ENCODE peak calls at places on chromosomes 2 and 18, in four cellular contexts. Q, W, A and U are unnamed samples.

GRCh38 chr2:119181391-119181790 is 22.8 kb upstream of the C1QL2 start:
- DNase-seq in Q (no peak), W (no peak), A (no peak), U (no peak)

GRCh38 chr2:129888896-129889295 is 90.6 kb upstream of the RAB6C start:
- DNase-seq in Q (no peak), W (no peak), A (no peak), U (no peak)

GRCh38 chr2:29010946-29011649 is 30.0 kb downstream of the TOGARAM2 start:
- DNase-seq in Q (no peak), W (no peak), A (peak; percentile 52), U (no peak)

GRCh38 chr2:122670932-122671331 is 915.5 kb downstream of the TSN start:
- DNase-seq in Q (no peak), W (no peak), A (no peak), U (no peak)

GRCh38 chr18:5370332-5370731 is 74.8 kb upstream of the ZBTB14 start:
- DNase-seq in Q (no peak), W (no peak), A (no peak), U (no peak)

GRCh38 chr18:10169064-10169562 is 255.3 kb downstream of the VAPA start:
- DNase-seq in Q (no peak), W (no peak), A (no peak), U (no peak)

GRCh38 chr2:199977984-199978415 is 22.6 kb downstream of the MAIP1 start:
- DNase-seq in Q (no peak), W (no peak), A (no peak), U (no peak)

GRCh38 chr2:229268626-229269025 is 2.5 kb downstream of the PID1 start:
- DNase-seq in Q (no peak), W (no peak), A (no peak), U (no peak)

GRCh38 chr18:22250591-22250996 is 81.2 kb downstream of the GATA6 start:
- DNase-seq in Q (no peak), W (no peak), A (no peak), U (no peak)

GRCh38 chr18:22412502-22412901 is 5.2 kb downstream of the CTAGE1 start:
- DNase-seq in Q (no peak), W (no peak), A (no peak), U (no peak)

GRCh38 chr18:21342372-21342771 is 100.3 kb downstream of the GREB1L start:
- DNase-seq in Q (no peak), W (no peak), A (no peak), U (no peak)

GRCh38 chr2:150909613-150910012 is 352.1 kb downstream of the RBM43 start:
- DNase-seq in Q (no peak), W (no peak), A (no peak), U (no peak)

GRCh38 chr18:9914584-9915290 is 921 bp downstream of the VAPA start:
- DNase-seq in Q (peak; percentile 41), W (peak; percentile 42), A (peak; percentile 79), U (peak; percentile 76)

GRCh38 chr2:45452866-45453265 is 158.2 kb downstream of the SRBD1 start:
- DNase-seq in Q (no peak), W (no peak), A (no peak), U (no peak)

GRCh38 chr2:105283532-105283931 is 42.0 kb downstream of the GPR45 start:
- DNase-seq in Q (no peak), W (no peak), A (no peak), U (no peak)

GRCh38 chr18:34901299-34901698 is 139.9 kb upstream of the MAPRE2 start:
- DNase-seq in Q (no peak), W (no peak), A (no peak), U (no peak)

GRCh38 chr2:217919781-217920351 is 82.9 kb downstream of the TNS1 start:
- DNase-seq in Q (no peak), W (no peak), A (peak; percentile 37), U (no peak)

GRCh38 chr18:59915606-59916005 is 15.8 kb downstream of the PMAIP1 start:
- DNase-seq in Q (no peak), W (no peak), A (no peak), U (no peak)

GRCh38 chr2:142907653-142908052 is 30.2 kb downstream of the KYNU start:
- DNase-seq in Q (no peak), W (no peak), A (no peak), U (no peak)

GRCh38 chr2:20186855-20187187 is 38.1 kb downstream of the SDC1 start:
- DNase-seq in Q (no peak), W (no peak), A (no peak), U (no peak)

GRCh38 chr2:45922577-45922988 is 271.1 kb downstream of the PRKCE start:
- DNase-seq in Q (no peak), W (no peak), A (no peak), U (no peak)

GRCh38 chr2:173948827-173949226 is 16.3 kb downstream of the SP3 start:
- DNase-seq in Q (no peak), W (no peak), A (no peak), U (no peak)

GRCh38 chr2:173955004-173955403 is 10.2 kb downstream of the SP3 start:
- DNase-seq in Q (no peak), W (no peak), A (no peak), U (no peak)

GRCh38 chr2:173953047-173953424 is 12.1 kb downstream of the SP3 start:
- DNase-seq in Q (no peak), W (no peak), A (no peak), U (no peak)

GRCh38 chr2:173955867-173956266 is 9.3 kb downstream of the SP3 start:
- DNase-seq in Q (no peak), W (no peak), A (no peak), U (no peak)

GRCh38 chr2:173952267-173953046 is 12.7 kb downstream of the SP3 start:
- DNase-seq in Q (no peak), W (no peak), A (no peak), U (no peak)
- TF ChIP-seq CTCF in Q (no peak), W (no peak), A (no peak), U (no peak)

GRCh38 chr2:177489719-177490301 is 97.2 kb downstream of the AGPS start:
- DNase-seq in Q (no peak), W (peak; percentile 15), A (no peak), U (no peak)
- TF ChIP-seq CTCF in Q (peak; percentile 33), W (peak; percentile 75), A (peak; percentile 44), U (peak; percentile 79)

DNA sequence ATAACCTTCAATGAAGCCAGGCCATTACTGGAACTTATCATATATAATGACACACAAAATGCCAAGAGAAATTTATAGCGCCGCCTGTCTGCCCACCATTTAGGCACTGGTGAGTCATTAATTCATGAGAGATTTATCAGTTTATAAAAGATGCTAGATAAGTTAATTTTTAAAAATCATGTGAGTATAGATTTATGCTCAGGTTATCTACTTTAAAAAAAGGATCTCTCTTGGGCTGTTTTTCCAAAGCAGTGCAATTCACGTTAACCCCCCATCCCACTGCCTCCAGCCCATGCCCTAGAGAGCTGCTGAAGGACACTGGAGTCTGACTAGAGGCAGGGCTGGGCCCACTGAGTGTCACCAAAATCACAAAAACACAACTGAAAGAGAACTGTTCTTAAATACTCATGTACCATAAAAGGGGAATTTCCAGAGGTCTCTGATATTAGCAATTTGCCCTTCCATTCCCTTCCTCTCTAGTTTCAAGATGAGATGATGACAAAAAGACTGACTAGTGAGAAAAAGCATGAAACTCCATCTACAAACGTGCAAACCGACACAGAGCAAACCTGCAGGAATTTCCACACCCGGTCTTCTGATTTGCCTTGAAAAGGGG is 160.8 kb downstream of the BCL2 start:
- DNase-seq in Q (no peak), W (no peak), A (no peak), U (no peak)
- TF ChIP-seq CTCF in Q (no peak), W (no peak), A (no peak), U (no peak)

GRCh38 chr18:13611058-13611615 is 115.2 kb downstream of the FAM210A start:
- DNase-seq in Q (no peak), W (no peak), A (peak; percentile 51), U (no peak)
- TF ChIP-seq CTCF in Q (no peak), W (no peak), A (no peak), U (no peak)

DNA sequence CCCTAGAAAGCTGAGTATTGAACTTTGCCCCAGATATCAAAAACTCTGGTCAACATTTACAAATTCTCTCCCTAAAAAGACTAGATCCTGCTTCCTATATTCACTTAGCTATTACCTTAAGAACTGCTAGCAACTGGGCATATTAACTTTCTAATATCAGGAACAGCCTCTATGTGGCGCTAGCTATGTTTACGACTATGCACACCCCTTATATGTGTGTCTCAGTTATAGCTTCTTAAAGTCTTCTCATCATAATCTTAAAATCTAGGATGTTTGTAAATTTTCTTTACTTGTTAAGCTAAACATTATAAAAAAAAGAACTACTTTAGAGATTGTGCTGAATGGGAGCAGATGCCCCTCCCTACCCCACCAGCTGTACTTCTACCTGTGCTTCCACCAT is 1.7 kb upstream of the STAMBP start:
- DNase-seq in Q (no peak), W (peak; percentile 32), A (no peak), U (no peak)
- TF ChIP-seq CTCF in Q (no peak), W (peak; percentile 29), A (no peak), U (peak; percentile 58)

DNA sequence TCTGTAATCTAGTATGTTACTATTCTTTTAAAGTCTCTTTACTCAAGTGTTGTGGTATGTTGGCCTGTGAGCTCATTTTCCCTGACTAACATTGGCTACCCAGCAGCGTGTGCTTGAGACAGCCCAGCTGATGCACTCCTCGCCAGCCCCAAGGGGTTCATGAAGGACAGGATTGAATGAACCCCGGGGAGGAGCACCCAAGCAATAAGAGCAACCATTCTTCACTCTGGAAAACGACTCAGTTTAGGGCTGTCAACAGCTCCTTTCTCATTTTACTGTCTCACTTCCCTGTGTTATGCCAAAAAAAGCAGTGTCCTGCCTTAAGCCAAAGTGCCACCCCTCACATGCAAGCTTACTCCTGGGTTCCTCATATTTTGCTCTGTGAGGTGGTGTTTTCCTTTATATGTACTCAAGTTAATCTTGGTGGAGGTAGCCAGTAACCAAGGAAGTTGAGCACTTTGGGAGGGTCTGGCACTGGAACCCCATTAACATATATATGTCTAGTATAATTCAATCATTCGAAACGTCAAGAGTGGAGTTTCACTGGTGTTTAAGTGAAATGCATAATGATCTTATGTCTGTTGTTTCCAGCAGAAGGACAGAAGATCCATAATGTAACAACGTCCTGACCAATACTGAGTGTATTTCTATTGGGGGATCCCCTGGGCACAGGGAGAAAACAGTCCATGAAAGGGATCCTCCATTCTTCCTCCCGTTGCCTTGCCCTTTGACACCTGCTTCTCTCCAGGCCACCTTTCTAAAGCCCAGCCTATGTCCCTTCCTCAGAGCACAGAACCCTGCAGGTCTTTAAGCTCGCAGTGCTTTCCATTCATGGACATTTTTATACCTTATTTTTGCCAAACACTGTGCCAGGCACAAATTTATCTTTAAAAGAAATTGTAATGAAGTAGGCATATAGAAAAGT is 43.2 kb downstream of the ATIC start:
- DNase-seq in Q (no peak), W (no peak), A (no peak), U (no peak)
- TF ChIP-seq CTCF in Q (no peak), W (no peak), A (no peak), U (no peak)

GRCh38 chr2:237574467-237574866 is 8.1 kb downstream of the PRLH start:
- DNase-seq in Q (no peak), W (no peak), A (no peak), U (no peak)
- TF ChIP-seq CTCF in Q (no peak), W (no peak), A (no peak), U (no peak)

GRCh38 chr2:116747103-116747502 is 1067.4 kb upstream of the DDX18 start:
- DNase-seq in Q (no peak), W (no peak), A (no peak), U (no peak)
- TF ChIP-seq CTCF in Q (no peak), W (no peak), A (no peak), U (peak; percentile 53)